ENCODE peak calls at places on chromosomes 4 and X, in four cellular contexts. D is CD4-positive, alpha-beta T cell; A is germinal center; Y is Right ventricle myocardium inferior. F is an unnamed sample.

GRCh38 chrX:55908685-55909212 is 191.2 kb downstream of the RRAGB start:
- DNase-seq in D (peak; percentile 1), A (peak; percentile 22), Y (no peak), F (no peak)

GRCh38 chr4:172390341-172390740 is 577.1 kb downstream of the GALNTL6 start:
- DNase-seq in D (no peak), A (no peak), Y (no peak), F (no peak)

GRCh38 chr4:3630136-3630933 is 98.1 kb upstream of the LRPAP1 start:
- DNase-seq in D (no peak), A (no peak), Y (no peak), F (no peak)

GRCh38 chrX:10041383-10041782 is 74.2 kb downstream of the CLDN34 start:
- DNase-seq in D (no peak), A (no peak), Y (no peak), F (no peak)

GRCh38 chrX:107731831-107732502 is 43.6 kb downstream of the TSC22D3 start:
- DNase-seq in D (no peak), A (no peak), Y (peak; percentile 91), F (no peak)

GRCh38 chr4:87009095-87009648 is 74.4 kb downstream of the AFF1 start:
- DNase-seq in D (no peak), A (no peak), Y (no peak), F (no peak)

GRCh38 chr4:6641164-6641970 is 882 bp downstream of the MRFAP1 start:
- DNase-seq in D (peak; percentile 41), A (peak; percentile 54), Y (no peak), F (no peak)

GRCh38 chr4:138013625-138014024 is 228.5 kb downstream of the SLC7A11 start:
- DNase-seq in D (no peak), A (no peak), Y (no peak), F (no peak)

GRCh38 chr4:75848891-75849290 is 53.4 kb downstream of the PPEF2 start:
- DNase-seq in D (no peak), A (no peak), Y (no peak), F (no peak)

F was measured in NCI-H2107.